ENCODE peak calls at places on chromosome X, in eight cellular contexts. Y is GM12878, F is neural progenitor cell, D is A673, P is PC-9, T is keratinocyte, U is HepG2, J is mammary epithelial cell. I is an unnamed sample.
A peak's percentile ranks its signal among the peaks of the same experiment; 100 is the strongest.

GRCh38 chrX:13064599-13065143 is 20.3 kb upstream of the FAM9C start:
- DNase-seq in Y (no peak), J (no peak), U (no peak), P (no peak), T (no peak), D (no peak), F (no peak), I (peak; percentile 93)

GRCh38 chrX:31139966-31140365 is 68.1 kb upstream of the FTHL17 start:
- DNase-seq in J (no peak), U (no peak), T (no peak), Y (no peak), P (no peak), D (peak; percentile 9), F (no peak), I (peak; percentile 6)

GRCh38 chrX:15496809-15497208 is 3.7 kb upstream of the PIR start:
- DNase-seq in J (peak; percentile 3), T (no peak), F (no peak), Y (no peak), P (no peak), D (no peak), U (no peak), I (no peak)

GRCh38 chrX:10111364-10112148 is 45.2 kb upstream of the CLCN4 start:
- DNase-seq in J (no peak), P (no peak), U (peak; percentile 32), T (no peak), F (no peak), D (no peak), Y (peak; percentile 59), I (no peak)

GRCh38 chrX:109632906-109633504 is 8.0 kb upstream of the KCNE5 start:
- DNase-seq in P (no peak), D (peak; percentile 48), T (no peak), J (no peak), U (no peak), F (peak; percentile 36), Y (no peak), I (peak; percentile 45)

GRCh38 chrX:8851487-8851886 is 50.3 kb upstream of the FAM9A start:
- DNase-seq in D (no peak), F (no peak), P (no peak), T (no peak), U (no peak), J (no peak), Y (no peak), I (no peak)

GRCh38 chrX:30312858-30313257 is 3.7 kb upstream of the NR0B1 start:
- DNase-seq in F (no peak), T (no peak), Y (no peak), P (no peak), U (no peak), D (no peak), J (no peak), I (no peak)

GRCh38 chrX:26590849-26591248 is 374.9 kb downstream of the MAGEB5 start:
- DNase-seq in Y (no peak), U (no peak), F (no peak), P (no peak), D (no peak), J (no peak), T (no peak), I (no peak)

GRCh38 chrX:18676470-18676869 is 4.6 kb upstream of the RS1 start:
- DNase-seq in P (no peak), J (no peak), Y (no peak), T (no peak), F (peak; percentile 47), D (peak; percentile 37), U (peak; percentile 46), I (peak; percentile 6)

GRCh38 chrX:21881881-21882574 is 26.2 kb downstream of the YY2 start:
- DNase-seq in T (no peak), Y (no peak), U (no peak), J (no peak), D (no peak), F (no peak), P (no peak), I (no peak)

GRCh38 chrX:18810416-18810815 is 103.0 kb downstream of the PPEF1 start:
- DNase-seq in U (no peak), F (no peak), T (no peak), P (no peak), Y (no peak), J (peak; percentile 27), D (no peak), I (peak; percentile 21)

GRCh38 chrX:138723301-138723700 is 11.8 kb upstream of the FGF13 start:
- DNase-seq in U (no peak), T (no peak), Y (no peak), D (peak; percentile 15), F (no peak), P (no peak), J (no peak), I (no peak)

GRCh38 chrX:112473654-112474053 is 206.1 kb downstream of the LHFPL1 start:
- DNase-seq in P (no peak), Y (no peak), J (no peak), U (no peak), D (no peak), F (no peak), T (no peak), I (no peak)

GRCh38 chrX:134949271-134949670 is 41.5 kb upstream of the SMIM10 start:
- DNase-seq in F (no peak), Y (no peak), P (peak; percentile 81), J (no peak), D (no peak), U (peak; percentile 69), T (no peak), I (peak; percentile 50)

GRCh38 chrX:48956728-48957414 is 536 bp downstream of the OTUD5 start:
- DNase-seq in P (no peak), U (no peak), J (no peak), F (peak; percentile 33), T (no peak), Y (no peak), D (no peak), I (no peak)

GRCh38 chrX:106742831-106743230 is 16.3 kb downstream of the RNF128 start:
- DNase-seq in P (no peak), D (no peak), U (no peak), Y (no peak), T (no peak), F (no peak), J (no peak), I (peak; percentile 53)

DNA sequence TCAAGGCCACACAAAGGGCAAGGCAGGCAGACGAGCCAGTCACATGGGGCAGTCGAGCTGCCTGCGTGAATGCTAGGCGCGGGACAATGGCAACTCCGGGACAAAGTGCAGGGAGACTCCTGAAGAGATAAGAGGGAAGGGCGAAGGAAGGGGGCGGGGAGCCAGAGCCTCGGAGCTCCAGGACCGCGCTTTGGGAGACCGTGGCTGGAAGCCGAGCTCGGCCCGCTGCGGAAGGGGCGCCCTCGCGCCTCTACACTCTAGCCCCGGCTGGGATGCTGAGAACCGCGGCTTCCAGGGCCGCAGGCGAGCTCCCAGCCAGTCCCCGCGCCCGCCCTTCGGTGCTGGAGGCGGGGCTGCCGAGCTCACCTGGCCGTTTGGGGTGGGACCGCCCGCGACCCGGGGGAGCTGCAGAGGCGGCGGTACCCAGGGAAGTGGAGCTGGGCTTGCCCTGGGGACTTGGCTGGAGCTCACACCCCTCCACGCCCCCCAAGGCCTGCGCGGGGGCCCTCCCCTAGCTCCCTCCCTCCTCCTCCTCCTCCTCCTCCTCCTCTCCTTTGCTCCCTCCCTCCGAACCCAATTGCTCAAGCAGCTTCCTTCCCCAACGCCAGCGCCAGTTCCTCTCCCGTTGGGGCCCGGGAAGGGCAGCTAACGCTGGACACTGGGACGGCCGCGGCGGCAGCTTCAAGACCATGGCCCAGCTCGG is at the start of gene SOWAHD:
- DNase-seq in T (no peak), J (peak; percentile 39), Y (no peak), U (peak; percentile 50), D (no peak), F (peak; percentile 60), P (peak; percentile 47), I (peak; percentile 21)
- TF ChIP-seq EZH2 in T (no peak), J (no peak), Y (no peak), U (no peak), D (no peak), F (no peak), P (no peak), I (no peak)

DNA sequence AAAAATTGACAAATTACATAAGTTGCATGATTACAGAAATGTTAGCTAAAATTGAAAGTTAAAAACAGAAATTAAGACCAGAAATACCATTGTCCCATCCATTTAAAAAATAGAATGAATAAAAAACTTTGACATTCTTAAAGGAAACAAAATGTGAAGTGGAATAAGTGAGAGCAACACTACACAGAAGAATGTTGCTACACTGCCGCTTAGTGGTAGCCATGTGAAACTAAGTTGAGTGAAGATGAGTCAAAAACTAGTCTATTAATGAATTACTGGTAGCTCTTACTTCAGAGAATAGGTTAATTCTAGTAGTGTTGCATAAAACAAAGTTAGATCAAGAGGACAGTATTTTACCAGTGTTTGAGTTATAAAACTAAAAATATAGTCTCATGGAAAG is 571.0 kb upstream of the KLHL4 start:
- DNase-seq in P (no peak), D (peak; percentile 28), U (peak; percentile 30), T (peak; percentile 0), J (peak; percentile 13), F (peak; percentile 64), Y (peak; percentile 1), I (no peak)
- TF ChIP-seq CTCF in P (peak; percentile 66), D (peak; percentile 71), U (peak; percentile 66), T (no peak), J (peak; percentile 82), F (peak; percentile 71), Y (peak; percentile 63), I (peak; percentile 60)

GRCh38 chrX:123906557-123907316 is 46.9 kb downstream of the XIAP start:
- DNase-seq in J (no peak), U (no peak), P (no peak), F (no peak), T (no peak), D (no peak), Y (no peak), I (no peak)
- H3K27ac ChIP-seq in J (no peak overlapping the region), U (no peak overlapping the region), P (no peak overlapping the region), F (no peak overlapping the region), T (peak overlapping the region; percentile 40), D (peak overlapping the region; percentile 22), Y (no peak overlapping the region), I (no peak overlapping the region)

GRCh38 chrX:42992199-42992943 is 214.4 kb upstream of the PPP1R2C start:
- DNase-seq in P (peak; percentile 78), D (no peak), Y (no peak), U (no peak), J (peak; percentile 33), T (no peak), F (no peak), I (peak; percentile 57)
- TF ChIP-seq EZH2 in P (no peak), D (no peak), Y (no peak), U (no peak), J (no peak), T (no peak), F (no peak), I (no peak)

GRCh38 chrX:14095702-14096101 is 66.0 kb upstream of the GEMIN8 start:
- DNase-seq in T (peak; percentile 15), F (peak; percentile 74), D (peak; percentile 73), U (peak; percentile 47), P (no peak), J (peak; percentile 58), Y (peak; percentile 4), I (peak; percentile 32)
- TF ChIP-seq CTCF in T (peak; percentile 93), F (peak; percentile 70), D (peak; percentile 86), U (peak; percentile 83), P (peak; percentile 70), J (peak; percentile 89), Y (peak; percentile 80), I (peak; percentile 73)